ENCODE peak calls at places on chromosomes 3 and 15, in four cellular contexts. One of them, this sample, is unnamed. For H3K9me3, the result is how much of the 10 kb centered on the place peaks cover.

GRCh38 chr15:52186651-52187486 is 4.3 kb downstream of the GNB5 start:
- DNase-seq in body of pancreas: peak
- DNase-seq in cardiac muscle cell: peak
- DNase-seq in CD4-positive, alpha-beta T cell: no peak
- DNase-seq in this sample: no peak

GRCh38 chr3:55576621-55577020 is 89.5 kb upstream of the WNT5A start:
- DNase-seq in body of pancreas: no peak
- DNase-seq in CD4-positive, alpha-beta T cell: no peak
- DNase-seq in cardiac muscle cell: no peak
- DNase-seq in this sample: no peak

GRCh38 chr15:92882697-92883642 is 17.2 kb upstream of the CHD2 start:
- DNase-seq in CD4-positive, alpha-beta T cell: peak
- DNase-seq in body of pancreas: peak
- DNase-seq in cardiac muscle cell: peak
- DNase-seq in this sample: no peak

GRCh38 chr3:157132936-157133335 is 27.0 kb downstream of the CCNL1 start:
- DNase-seq in cardiac muscle cell: no peak
- DNase-seq in CD4-positive, alpha-beta T cell: no peak
- DNase-seq in body of pancreas: no peak
- DNase-seq in this sample: no peak

GRCh38 chr3:172303941-172304558 is 144.2 kb downstream of the GHSR start:
- DNase-seq in CD4-positive, alpha-beta T cell: no peak
- DNase-seq in body of pancreas: no peak
- DNase-seq in cardiac muscle cell: no peak
- DNase-seq in this sample: no peak

GRCh38 chr3:172517859-172518466 is 5.3 kb downstream of the TNFSF10 start:
- DNase-seq in body of pancreas: no peak
- DNase-seq in CD4-positive, alpha-beta T cell: no peak
- DNase-seq in cardiac muscle cell: no peak
- DNase-seq in this sample: no peak

GRCh38 chr15:57340673-57341259 is 35.5 kb upstream of the CGNL1 start:
- DNase-seq in CD4-positive, alpha-beta T cell: no peak
- DNase-seq in body of pancreas: peak
- DNase-seq in cardiac muscle cell: peak
- DNase-seq in this sample: peak

GRCh38 chr15:36773698-36774097 is 194.3 kb downstream of the CDIN1 start:
- DNase-seq in cardiac muscle cell: no peak
- DNase-seq in CD4-positive, alpha-beta T cell: no peak
- DNase-seq in body of pancreas: no peak
- DNase-seq in this sample: no peak

GRCh38 chr3:147582642-147583041 is 173.5 kb downstream of the ZIC1 start:
- DNase-seq in body of pancreas: no peak
- DNase-seq in CD4-positive, alpha-beta T cell: no peak
- DNase-seq in cardiac muscle cell: no peak
- DNase-seq in this sample: no peak

GRCh38 chr3:12484983-12485327 is 675 bp downstream of the TSEN2 start:
- DNase-seq in CD4-positive, alpha-beta T cell: no peak
- DNase-seq in cardiac muscle cell: no peak
- DNase-seq in body of pancreas: no peak
- DNase-seq in this sample: no peak

GRCh38 chr15:69067296-69067695 is 52.8 kb downstream of the NOX5 start:
- DNase-seq in CD4-positive, alpha-beta T cell: no peak
- DNase-seq in body of pancreas: no peak
- DNase-seq in cardiac muscle cell: peak
- DNase-seq in this sample: no peak

GRCh38 chr3:123344941-123345594 is 103.8 kb downstream of the ADCY5 start:
- DNase-seq in body of pancreas: no peak
- DNase-seq in CD4-positive, alpha-beta T cell: no peak
- DNase-seq in cardiac muscle cell: no peak
- DNase-seq in this sample: no peak

GRCh38 chr3:12490547-12490946 is 6.3 kb downstream of the TSEN2 start:
- DNase-seq in cardiac muscle cell: peak
- DNase-seq in body of pancreas: no peak
- DNase-seq in CD4-positive, alpha-beta T cell: no peak
- DNase-seq in this sample: no peak

GRCh38 chr3:139302084-139302800 is 41.6 kb upstream of the MRPS22 start:
- DNase-seq in cardiac muscle cell: peak
- DNase-seq in body of pancreas: peak
- DNase-seq in CD4-positive, alpha-beta T cell: no peak
- DNase-seq in this sample: no peak

GRCh38 chr3:29067014-29067413 is 213.9 kb upstream of the RBMS3 start:
- DNase-seq in cardiac muscle cell: no peak
- DNase-seq in CD4-positive, alpha-beta T cell: no peak
- DNase-seq in body of pancreas: no peak
- DNase-seq in this sample: no peak

GRCh38 chr15:41917767-41918430 is 24.0 kb upstream of the SPTBN5 start:
- DNase-seq in body of pancreas: peak
- DNase-seq in cardiac muscle cell: peak
- DNase-seq in CD4-positive, alpha-beta T cell: no peak
- DNase-seq in this sample: no peak

GRCh38 chr15:82312611-82313349 is 36.5 kb downstream of the GOLGA6L10 start:
- DNase-seq in body of pancreas: no peak
- DNase-seq in CD4-positive, alpha-beta T cell: no peak
- DNase-seq in cardiac muscle cell: peak
- DNase-seq in this sample: no peak

GRCh38 chr3:120678331-120678845 is 3.7 kb downstream of the HGD start:
- DNase-seq in body of pancreas: peak
- DNase-seq in cardiac muscle cell: peak
- DNase-seq in CD4-positive, alpha-beta T cell: no peak
- DNase-seq in this sample: peak

GRCh38 chr3:19932422-19932821 is 1.6 kb downstream of the EFHB start:
- DNase-seq in CD4-positive, alpha-beta T cell: no peak
- DNase-seq in body of pancreas: no peak
- DNase-seq in cardiac muscle cell: no peak
- DNase-seq in this sample: no peak

GRCh38 chr15:98455899-98456298 is 192.4 kb upstream of the IGF1R start:
- DNase-seq in body of pancreas: no peak
- DNase-seq in CD4-positive, alpha-beta T cell: no peak
- DNase-seq in cardiac muscle cell: no peak
- DNase-seq in this sample: no peak

GRCh38 chr3:43699864-43700263 is 9.1 kb downstream of the ABHD5 start:
- DNase-seq in cardiac muscle cell: no peak
- DNase-seq in body of pancreas: no peak
- DNase-seq in CD4-positive, alpha-beta T cell: no peak
- DNase-seq in this sample: no peak

GRCh38 chr3:196789773-196790419 is 50.2 kb downstream of the PAK2 start:
- DNase-seq in cardiac muscle cell: no peak
- DNase-seq in body of pancreas: no peak
- DNase-seq in CD4-positive, alpha-beta T cell: no peak
- DNase-seq in this sample: no peak

GRCh38 chr3:102571030-102571429 is 136.2 kb downstream of the ZPLD1 start:
- DNase-seq in CD4-positive, alpha-beta T cell: no peak
- DNase-seq in body of pancreas: no peak
- DNase-seq in cardiac muscle cell: no peak
- DNase-seq in this sample: no peak

GRCh38 chr15:32824777-32825176 is 107.0 kb downstream of the GREM1 start:
- DNase-seq in body of pancreas: no peak
- DNase-seq in CD4-positive, alpha-beta T cell: no peak
- DNase-seq in cardiac muscle cell: peak
- DNase-seq in this sample: no peak

GRCh38 chr3:63089007-63089406 is 189.1 kb upstream of the SYNPR start:
- DNase-seq in cardiac muscle cell: no peak
- DNase-seq in body of pancreas: no peak
- DNase-seq in CD4-positive, alpha-beta T cell: no peak
- DNase-seq in this sample: no peak

GRCh38 chr3:54008099-54008498 is 114.3 kb upstream of the CACNA2D3 start:
- DNase-seq in CD4-positive, alpha-beta T cell: no peak
- DNase-seq in cardiac muscle cell: peak
- DNase-seq in body of pancreas: no peak
- DNase-seq in this sample: no peak

GRCh38 chr15:51224428-51224827 is 114.0 kb downstream of the CYP19A1 start:
- DNase-seq in body of pancreas: no peak
- DNase-seq in cardiac muscle cell: peak
- DNase-seq in CD4-positive, alpha-beta T cell: no peak
- DNase-seq in this sample: no peak

GRCh38 chr15:85956515-85957275 is 123.0 kb upstream of the AGBL1 start:
- DNase-seq in cardiac muscle cell: no peak
- DNase-seq in CD4-positive, alpha-beta T cell: no peak
- DNase-seq in body of pancreas: no peak
- DNase-seq in this sample: no peak

GRCh38 chr3:122377975-122378374 is 5.1 kb downstream of the MIX23 start:
- DNase-seq in body of pancreas: no peak
- DNase-seq in cardiac muscle cell: no peak
- DNase-seq in CD4-positive, alpha-beta T cell: no peak
- DNase-seq in this sample: no peak

GRCh38 chr3:196803891-196804468 is 63.7 kb upstream of the SENP5 start:
- DNase-seq in cardiac muscle cell: no peak
- DNase-seq in CD4-positive, alpha-beta T cell: no peak
- DNase-seq in body of pancreas: no peak
- DNase-seq in this sample: no peak

GRCh38 chr3:143065364-143065763 is 54.2 kb upstream of the CHST2 start:
- DNase-seq in body of pancreas: no peak
- DNase-seq in CD4-positive, alpha-beta T cell: no peak
- DNase-seq in cardiac muscle cell: no peak
- DNase-seq in this sample: no peak

GRCh38 chr15:86610038-86610437 is 530.4 kb downstream of the AGBL1 start:
- DNase-seq in cardiac muscle cell: no peak
- DNase-seq in body of pancreas: no peak
- DNase-seq in CD4-positive, alpha-beta T cell: no peak
- DNase-seq in this sample: no peak

GRCh38 chr15:75200765-75201608 is 695 bp upstream of the C15orf39 start:
- DNase-seq in CD4-positive, alpha-beta T cell: no peak
- DNase-seq in cardiac muscle cell: no peak
- DNase-seq in body of pancreas: peak
- DNase-seq in this sample: peak

GRCh38 chr3:49713336-49714105 is 6.0 kb downstream of the AMIGO3 start:
- DNase-seq in CD4-positive, alpha-beta T cell: no peak
- DNase-seq in body of pancreas: no peak
- DNase-seq in cardiac muscle cell: no peak
- DNase-seq in this sample: no peak

GRCh38 chr15:26222781-26223180 is 359.7 kb upstream of the ATP10A start:
- DNase-seq in CD4-positive, alpha-beta T cell: no peak
- DNase-seq in cardiac muscle cell: no peak
- DNase-seq in body of pancreas: no peak
- DNase-seq in this sample: no peak
- H3K9me3 ChIP-seq in CD4-positive, alpha-beta T cell: under half
- H3K9me3 ChIP-seq in cardiac muscle cell: under half
- H3K9me3 ChIP-seq in body of pancreas: under half
- H3K9me3 ChIP-seq in this sample: under half

GRCh38 chr3:129908417-129908816 is 14.9 kb upstream of the TMCC1 start:
- DNase-seq in body of pancreas: peak
- DNase-seq in CD4-positive, alpha-beta T cell: no peak
- DNase-seq in cardiac muscle cell: no peak
- DNase-seq in this sample: no peak

GRCh38 chr3:129917423-129918007 is 24.0 kb upstream of the TMCC1 start:
- DNase-seq in cardiac muscle cell: no peak
- DNase-seq in body of pancreas: no peak
- DNase-seq in CD4-positive, alpha-beta T cell: no peak
- DNase-seq in this sample: no peak

GRCh38 chr3:129911261-129911861 is 17.9 kb upstream of the TMCC1 start:
- DNase-seq in body of pancreas: peak
- DNase-seq in cardiac muscle cell: no peak
- DNase-seq in CD4-positive, alpha-beta T cell: no peak
- DNase-seq in this sample: no peak

GRCh38 chr3:129918461-129918860 is 24.9 kb upstream of the TMCC1 start:
- DNase-seq in body of pancreas: no peak
- DNase-seq in CD4-positive, alpha-beta T cell: no peak
- DNase-seq in cardiac muscle cell: no peak
- DNase-seq in this sample: no peak

GRCh38 chr3:129913618-129914017 is 20.1 kb upstream of the TMCC1 start:
- DNase-seq in body of pancreas: no peak
- DNase-seq in cardiac muscle cell: no peak
- DNase-seq in CD4-positive, alpha-beta T cell: no peak
- DNase-seq in this sample: no peak
- H3K9me3 ChIP-seq in body of pancreas: under half
- H3K9me3 ChIP-seq in cardiac muscle cell: under half
- H3K9me3 ChIP-seq in CD4-positive, alpha-beta T cell: under half
- H3K9me3 ChIP-seq in this sample: under half

GRCh38 chr3:129692743-129693142 is 86.3 kb upstream of the PLXND1 start:
- DNase-seq in body of pancreas: no peak
- DNase-seq in CD4-positive, alpha-beta T cell: no peak
- DNase-seq in cardiac muscle cell: no peak
- DNase-seq in this sample: no peak

GRCh38 chr3:129690963-129691362 is 84.5 kb upstream of the PLXND1 start:
- DNase-seq in CD4-positive, alpha-beta T cell: no peak
- DNase-seq in body of pancreas: no peak
- DNase-seq in cardiac muscle cell: no peak
- DNase-seq in this sample: no peak

GRCh38 chr3:129697229-129697970 is 90.9 kb upstream of the PLXND1 start:
- DNase-seq in cardiac muscle cell: no peak
- DNase-seq in body of pancreas: no peak
- DNase-seq in CD4-positive, alpha-beta T cell: no peak
- DNase-seq in this sample: no peak

GRCh38 chr3:129695203-129695602 is 88.7 kb upstream of the PLXND1 start:
- DNase-seq in CD4-positive, alpha-beta T cell: no peak
- DNase-seq in body of pancreas: no peak
- DNase-seq in cardiac muscle cell: peak
- DNase-seq in this sample: no peak

GRCh38 chr3:129694228-129694627 is 87.8 kb upstream of the PLXND1 start:
- DNase-seq in CD4-positive, alpha-beta T cell: no peak
- DNase-seq in body of pancreas: no peak
- DNase-seq in cardiac muscle cell: no peak
- DNase-seq in this sample: no peak
- H3K9me3 ChIP-seq in CD4-positive, alpha-beta T cell: under half
- H3K9me3 ChIP-seq in body of pancreas: under half
- H3K9me3 ChIP-seq in cardiac muscle cell: under half
- H3K9me3 ChIP-seq in this sample: under half

DNA sequence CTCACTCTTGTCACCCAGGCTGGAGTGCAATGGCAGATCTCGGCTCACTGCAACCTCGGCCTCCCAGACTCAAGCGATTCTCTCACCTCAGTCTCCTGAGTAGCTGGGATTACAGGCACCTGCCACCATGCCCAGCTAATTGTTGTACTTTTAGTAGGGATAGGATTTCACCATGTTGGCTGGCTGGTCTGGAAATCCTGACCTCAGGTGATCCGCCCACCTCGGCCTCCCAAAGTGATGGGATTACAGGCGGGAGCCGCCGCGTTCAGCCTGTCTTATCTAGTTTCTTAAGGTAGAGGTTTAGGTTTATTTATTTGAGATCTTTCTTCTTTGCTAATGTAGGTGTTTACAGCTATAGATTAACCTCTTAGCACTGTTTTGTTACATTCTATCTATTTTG is 708.8 kb downstream of the ZNF385D start:
- DNase-seq in CD4-positive, alpha-beta T cell: no peak
- DNase-seq in body of pancreas: no peak
- DNase-seq in cardiac muscle cell: no peak
- DNase-seq in this sample: no peak
- H3K9me3 ChIP-seq in CD4-positive, alpha-beta T cell: under half
- H3K9me3 ChIP-seq in body of pancreas: under half
- H3K9me3 ChIP-seq in cardiac muscle cell: under half
- H3K9me3 ChIP-seq in this sample: under half

GRCh38 chr3:23277688-23278087 is 74.6 kb downstream of the UBE2E2 start:
- DNase-seq in body of pancreas: no peak
- DNase-seq in CD4-positive, alpha-beta T cell: no peak
- DNase-seq in cardiac muscle cell: no peak
- DNase-seq in this sample: no peak

GRCh38 chr3:23288286-23288685 is 85.2 kb downstream of the UBE2E2 start:
- DNase-seq in CD4-positive, alpha-beta T cell: no peak
- DNase-seq in cardiac muscle cell: peak
- DNase-seq in body of pancreas: peak
- DNase-seq in this sample: no peak

GRCh38 chr3:23288715-23289114 is 85.6 kb downstream of the UBE2E2 start:
- DNase-seq in CD4-positive, alpha-beta T cell: no peak
- DNase-seq in body of pancreas: no peak
- DNase-seq in cardiac muscle cell: no peak
- DNase-seq in this sample: no peak

GRCh38 chr3:23283625-23284024 is 80.5 kb downstream of the UBE2E2 start:
- DNase-seq in CD4-positive, alpha-beta T cell: no peak
- DNase-seq in cardiac muscle cell: no peak
- DNase-seq in body of pancreas: no peak
- DNase-seq in this sample: no peak
- H3K9me3 ChIP-seq in CD4-positive, alpha-beta T cell: under half
- H3K9me3 ChIP-seq in cardiac muscle cell: under half
- H3K9me3 ChIP-seq in body of pancreas: under half
- H3K9me3 ChIP-seq in this sample: under half